ENCODE peak calls at places on chromosome 9, in six cellular contexts. J is left lobe of liver, L is A172, C is upper lobe of right lung, U is cardiac fibroblast, F is tibial artery. Y is an unnamed sample.

GRCh38 chr9:129185991-129186390 is 7.9 kb upstream of the IER5L start:
- DNase-seq in J (no peak), L (no peak), C (no peak), U (peak), F (no peak), Y (no peak)

GRCh38 chr9:12935714-12936113 is 160.9 kb downstream of the LURAP1L start:
- DNase-seq in J (no peak), L (no peak), C (no peak), U (peak), F (no peak), Y (no peak)

GRCh38 chr9:134044944-134045343 is 19.7 kb downstream of the BRD3OS start:
- DNase-seq in J (no peak), L (no peak), C (no peak), U (no peak), F (no peak), Y (no peak)

GRCh38 chr9:99104459-99105151 is at the start of gene TGFBR1:
- DNase-seq in J (peak), L (peak), C (peak), U (peak), F (peak), Y (peak)

GRCh38 chr9:133477992-133478850 is 678 bp downstream of the SLC2A6 start:
- DNase-seq in J (no peak), L (peak), C (peak), U (peak), F (no peak), Y (no peak)

GRCh38 chr9:124006448-124007156 is 5.0 kb upstream of the LHX2 start:
- DNase-seq in J (no peak), L (no peak), C (no peak), U (no peak), F (peak), Y (no peak)

GRCh38 chr9:73153793-73154227 is 2.1 kb downstream of the ANXA1 start:
- DNase-seq in J (no peak), L (peak), C (no peak), U (peak), F (no peak), Y (no peak)

GRCh38 chr9:96646081-96646991 is 8.8 kb downstream of the PRXL2C start:
- DNase-seq in J (no peak), L (peak), C (no peak), U (peak), F (no peak), Y (peak)

GRCh38 chr9:134548185-134548584 is 93.4 kb upstream of the COL5A1 start:
- DNase-seq in J (no peak), L (no peak), C (no peak), U (no peak), F (peak), Y (no peak)

GRCh38 chr9:37678789-37679273 is 28.1 kb downstream of the FRMPD1 start:
- DNase-seq in J (no peak), L (no peak), C (no peak), U (peak), F (no peak), Y (no peak)

GRCh38 chr9:108837530-108837929 is 18.3 kb downstream of the ACTL7B start:
- DNase-seq in J (no peak), L (peak), C (no peak), U (no peak), F (no peak), Y (no peak)

GRCh38 chr9:124133752-124134151 is 122.2 kb downstream of the LHX2 start:
- DNase-seq in J (peak), L (peak), C (peak), U (peak), F (peak), Y (peak)

GRCh38 chr9:104485014-104485413 is 19.0 kb upstream of the OR13F1 start:
- DNase-seq in J (no peak), L (no peak), C (no peak), U (no peak), F (no peak), Y (no peak)

GRCh38 chr9:117860849-117861248 is 156.6 kb downstream of the TLR4 start:
- DNase-seq in J (no peak), L (no peak), C (no peak), U (peak), F (no peak), Y (no peak)

Y was measured in tibial nerve.